ENCODE peak calls at places on chromosome 19, in ten cellular contexts. L is pancreas; Z is NCI-H1436; A is GM06990; H is fibroblast of pulmonary artery; S is stimulated activated naive CD4-positive, alpha-beta T cell treated with Interleukin-2 at 50 U/mL for 16 hours; W is nephron progenitor cell; N is activated T-helper 2 cell treated with anti-CD3 and anti-CD28 coated beads, Interferon-gamma antibody, Interleukin-2, Interleukin-4, amounts not matched to agents 10 μg/mL and 5 μg/mL and 100 μg/mL, durations not matched to agents 14 hours and 24 hours and 36 hours; D is HTR-8/SVneo; X is neuronal stem cell. E is an unnamed sample.

GRCh38 chr19:13089139-13089856 is 13.4 kb downstream of the LYL1 start:
- DNase-seq in L (no peak), Z (peak; percentile 10), A (no peak), H (no peak), S (no peak), W (no peak), N (no peak), D (peak; percentile 41), X (no peak), E (no peak)

GRCh38 chr19:784541-784940 is 12.7 kb upstream of the PTBP1 start:
- DNase-seq in L (no peak), Z (no peak), A (no peak), H (no peak), S (no peak), W (no peak), N (no peak), D (no peak), X (no peak), E (no peak)

GRCh38 chr19:31262673-31263308 is 86.4 kb downstream of the TSHZ3 start:
- DNase-seq in L (no peak), Z (no peak), A (no peak), H (peak; percentile 21), S (no peak), W (no peak), N (no peak), D (no peak), X (no peak), E (peak; percentile 47)

GRCh38 chr19:48630289-48631036 is 6.7 kb downstream of the DBP start:
- DNase-seq in L (peak; percentile 66), Z (no peak), A (no peak), H (peak; percentile 80), S (no peak), W (no peak), N (no peak), D (no peak), X (no peak), E (peak; percentile 81)

GRCh38 chr19:29271911-29272310 is 59.0 kb upstream of the UQCRFS1 start:
- DNase-seq in L (no peak), Z (no peak), A (no peak), H (no peak), S (no peak), W (no peak), N (no peak), D (no peak), X (no peak), E (no peak)

GRCh38 chr19:22882797-22883196 is 50.7 kb downstream of the ZNF723 start:
- DNase-seq in L (no peak), Z (no peak), A (no peak), H (peak; percentile 34), S (no peak), W (no peak), N (no peak), D (peak; percentile 26), X (no peak), E (no peak)

GRCh38 chr19:35733180-35734125 is 8.8 kb downstream of the IGFLR1 start:
- DNase-seq in L (no peak), Z (no peak), A (no peak), H (no peak), S (no peak), W (no peak), N (no peak), D (no peak), X (no peak), E (no peak)

GRCh38 chr19:47848871-47849473 is 10.1 kb upstream of the TPRX2 start:
- DNase-seq in L (no peak), Z (no peak), A (no peak), H (peak; percentile 23), S (peak; percentile 3), W (peak; percentile 67), N (peak; percentile 10), D (no peak), X (peak; percentile 80), E (no peak)

GRCh38 chr19:2215281-2215751 is 20.8 kb downstream of the PLEKHJ1 start:
- DNase-seq in L (no peak), Z (no peak), A (no peak), H (no peak), S (no peak), W (peak; percentile 56), N (no peak), D (no peak), X (no peak), E (no peak)

GRCh38 chr19:50909240-50910070 is 1.7 kb downstream of the KLK4 start:
- DNase-seq in L (peak; percentile 65), Z (peak; percentile 79), A (peak; percentile 80), H (peak; percentile 13), S (no peak), W (peak; percentile 98), N (peak; percentile 38), D (no peak), X (peak; percentile 94), E (no peak)

GRCh38 chr19:18408053-18408476 is 10.6 kb upstream of the LRRC25 start:
- DNase-seq in L (peak; percentile 81), Z (peak; percentile 25), A (peak; percentile 74), H (no peak), S (no peak), W (peak; percentile 39), N (no peak), D (no peak), X (no peak), E (no peak)

GRCh38 chr19:49231389-49231788 is 73.8 kb downstream of the TRPM4 start:
- DNase-seq in L (no peak), Z (no peak), A (peak; percentile 65), H (no peak), S (no peak), W (no peak), N (no peak), D (no peak), X (no peak), E (no peak)

GRCh38 chr19:1672038-1672768 is 19.8 kb upstream of the TCF3 start:
- DNase-seq in L (peak; percentile 82), Z (no peak), A (peak; percentile 72), H (peak; percentile 48), S (peak; percentile 40), W (peak; percentile 65), N (peak; percentile 42), D (no peak), X (no peak), E (no peak)

GRCh38 chr19:7887408-7888144 is 734 bp upstream of the LRRC8E start:
- DNase-seq in L (no peak), Z (no peak), A (no peak), H (no peak), S (no peak), W (no peak), N (no peak), D (no peak), X (no peak), E (no peak)

GRCh38 chr19:3986260-3987041 is 1.2 kb upstream of the EEF2 start:
- DNase-seq in L (no peak), Z (peak; percentile 81), A (peak; percentile 57), H (peak; percentile 85), S (peak; percentile 49), W (peak; percentile 40), N (peak; percentile 54), D (no peak), X (peak; percentile 52), E (no peak)

GRCh38 chr19:34319785-34320184 is 45.2 kb upstream of the GPI start:
- DNase-seq in L (no peak), Z (no peak), A (no peak), H (no peak), S (no peak), W (no peak), N (no peak), D (no peak), X (no peak), E (no peak)

GRCh38 chr19:18299654-18300053 is 18.2 kb upstream of the JUND start:
- DNase-seq in L (no peak), Z (no peak), A (no peak), H (no peak), S (no peak), W (no peak), N (no peak), D (no peak), X (no peak), E (no peak)

GRCh38 chr19:4447327-4448146 is 10.1 kb downstream of the UBXN6 start:
- DNase-seq in L (no peak), Z (no peak), A (no peak), H (no peak), S (no peak), W (no peak), N (no peak), D (no peak), X (no peak), E (no peak)

GRCh38 chr19:2524840-2525723 is 49.2 kb downstream of the GADD45B start:
- DNase-seq in L (no peak), Z (no peak), A (peak; percentile 61), H (peak; percentile 39), S (no peak), W (no peak), N (no peak), D (no peak), X (no peak), E (peak; percentile 93)